ENCODE peak calls at places on chromosomes 1 and 21, in nine cellular contexts. M is A549, C is thoracic aorta, T is lung, Z is H9, S is heart right ventricle, J is endodermal cell, X is IMR-90, L is transverse colon. E is an unnamed sample.
A peak's percentile ranks its signal among the peaks of the same experiment; 100 is the strongest.

GRCh38 chr1:33147997-33148314 is 33.9 kb downstream of the TRIM62 start:
- DNase-seq in M (peak; percentile 34), C (no peak), T (no peak), Z (no peak), S (no peak), J (peak; percentile 78), X (peak; percentile 59), L (no peak), E (no peak)

GRCh38 chr1:111819566-111819965 is 63.9 kb downstream of the DDX20 start:
- DNase-seq in M (no peak), C (no peak), T (no peak), Z (no peak), S (no peak), J (no peak), X (no peak), L (no peak), E (no peak)

GRCh38 chr1:100530901-100531487 is 6.9 kb upstream of the GPR88 start:
- DNase-seq in M (no peak), C (no peak), T (no peak), Z (no peak), S (no peak), J (no peak), X (peak; percentile 83), L (peak; percentile 23), E (no peak)

GRCh38 chr1:26287033-26287711 is 7.3 kb downstream of the SH3BGRL3 start:
- DNase-seq in M (no peak), C (no peak), T (no peak), Z (peak; percentile 24), S (no peak), J (no peak), X (peak; percentile 21), L (peak; percentile 70), E (no peak)

GRCh38 chr1:234731371-234732085 is 121.5 kb upstream of the IRF2BP2 start:
- DNase-seq in M (peak; percentile 29), C (no peak), T (no peak), Z (no peak), S (no peak), J (no peak), X (peak; percentile 93), L (no peak), E (peak; percentile 83)

GRCh38 chr21:33230518-33231324 is 983 bp downstream of the IFNAR2 start:
- DNase-seq in M (peak; percentile 56), C (no peak), T (peak; percentile 54), Z (peak; percentile 73), S (peak; percentile 56), J (peak; percentile 86), X (peak; percentile 75), L (peak; percentile 66), E (peak; percentile 59)

GRCh38 chr1:58861510-58861909 is 77.7 kb upstream of the JUN start:
- DNase-seq in M (peak; percentile 19), C (no peak), T (no peak), Z (no peak), S (no peak), J (no peak), X (peak; percentile 33), L (no peak), E (no peak)

GRCh38 chr1:38840281-38840680 is 19.3 kb downstream of the RRAGC start:
- DNase-seq in M (no peak), C (no peak), T (no peak), Z (no peak), S (no peak), J (no peak), X (no peak), L (no peak), E (no peak)

GRCh38 chr1:162300057-162300917 is 76.4 kb downstream of the SPATA46 start:
- DNase-seq in M (no peak), C (no peak), T (peak; percentile 56), Z (no peak), S (no peak), J (no peak), X (no peak), L (no peak), E (no peak)

GRCh38 chr1:226953175-226953800 is 13.2 kb downstream of the COQ8A start:
- DNase-seq in M (no peak), C (no peak), T (no peak), Z (no peak), S (no peak), J (peak; percentile 40), X (peak; percentile 49), L (no peak), E (no peak)

GRCh38 chr1:33442141-33442540 is 11.2 kb upstream of the PHC2 start:
- DNase-seq in M (no peak), C (no peak), T (no peak), Z (no peak), S (no peak), J (no peak), X (peak; percentile 37), L (no peak), E (no peak)

GRCh38 chr1:45381243-45381642 is 41.0 kb upstream of the MUTYH start:
- DNase-seq in M (no peak), C (no peak), T (no peak), Z (no peak), S (no peak), J (no peak), X (no peak), L (no peak), E (no peak)

GRCh38 chr1:193417420-193417819 is 231.0 kb upstream of the B3GALT2 start:
- DNase-seq in M (peak; percentile 11), C (no peak), T (no peak), Z (no peak), S (no peak), J (no peak), X (peak; percentile 27), L (no peak), E (no peak)

GRCh38 chr1:192067360-192067759 is 90.9 kb upstream of the RGS18 start:
- DNase-seq in M (no peak), C (no peak), T (no peak), Z (peak; percentile 28), S (no peak), J (peak; percentile 52), X (peak; percentile 49), L (no peak), E (no peak)

GRCh38 chr1:245378352-245379144 is 223.8 kb downstream of the KIF26B start:
- DNase-seq in M (no peak), C (no peak), T (no peak), Z (peak; percentile 46), S (no peak), J (peak; percentile 58), X (no peak), L (no peak), E (no peak)

GRCh38 chr21:32597205-32597604 is 11.9 kb upstream of the TCP10L start:
- DNase-seq in M (peak; percentile 56), C (no peak), T (no peak), Z (no peak), S (no peak), J (no peak), X (peak; percentile 95), L (no peak), E (peak; percentile 76)

GRCh38 chr1:178273707-178274410 is 180.0 kb downstream of the RASAL2 start:
- DNase-seq in M (no peak), C (no peak), T (no peak), Z (no peak), S (no peak), J (no peak), X (peak; percentile 52), L (no peak), E (no peak)

GRCh38 chr1:63173161-63173560 is 149.2 kb upstream of the FOXD3 start:
- DNase-seq in M (no peak), C (no peak), T (no peak), Z (no peak), S (no peak), J (no peak), X (no peak), L (no peak), E (no peak)

GRCh38 chr1:14552246-14552970 is 46.1 kb upstream of the KAZN start:
- DNase-seq in M (no peak), C (no peak), T (no peak), Z (no peak), S (no peak), J (no peak), X (no peak), L (no peak), E (no peak)

GRCh38 chr1:209758360-209758759 is 2.5 kb downstream of the TRAF3IP3 start:
- DNase-seq in M (no peak), C (no peak), T (no peak), Z (no peak), S (no peak), J (no peak), X (no peak), L (no peak), E (no peak)
- H3K4me1 ChIP-seq in M (no peaks in the 10 kb centered on the region), C (no peaks in the 10 kb centered on the region), T (no peaks in the 10 kb centered on the region), Z (no peaks in the 10 kb centered on the region), S (peaks cover 6% of the 10 kb centered on the region), J (no peaks in the 10 kb centered on the region), X (no peaks in the 10 kb centered on the region), L (no peaks in the 10 kb centered on the region), E (no peaks in the 10 kb centered on the region)

DNA sequence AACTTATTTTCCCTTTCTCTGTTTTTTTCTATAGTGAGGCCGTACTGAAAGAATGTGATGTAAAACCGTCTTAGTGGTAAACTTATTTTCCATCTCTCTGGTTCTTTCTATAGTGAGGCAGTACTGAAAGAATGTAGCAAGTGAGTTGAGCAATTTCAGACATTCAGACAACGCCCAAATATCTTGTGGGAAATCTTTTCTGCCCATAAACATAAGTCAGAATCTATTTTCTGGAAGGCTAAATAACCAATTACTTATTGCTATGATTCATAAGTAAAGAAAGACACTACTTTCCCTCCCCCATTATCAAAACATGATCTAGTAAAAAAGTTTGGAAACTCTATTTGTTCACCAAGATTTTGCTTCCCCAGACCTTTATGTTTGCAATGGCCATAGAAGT is 18.8 kb upstream of the SCCPDH start:
- DNase-seq in M (peak; percentile 56), C (no peak), T (no peak), Z (no peak), S (no peak), J (no peak), X (peak; percentile 96), L (no peak), E (peak; percentile 62)
- H3K27ac ChIP-seq in M (peak overlapping the region; percentile 9), C (no peak overlapping the region), T (no peak overlapping the region), Z (no peak overlapping the region), S (no peak overlapping the region), J (no peak overlapping the region), X (peak overlapping the region; percentile 100), L (no peak overlapping the region), E (peak overlapping the region; percentile 79)

GRCh38 chr1:197092491-197093023 is 25.5 kb upstream of the F13B start:
- DNase-seq in M (no peak), C (no peak), T (no peak), Z (no peak), S (no peak), J (no peak), X (no peak), L (no peak), E (no peak)
- H3K4me1 ChIP-seq in M (peaks cover 15% of the 10 kb centered on the region), C (no peaks in the 10 kb centered on the region), T (no peaks in the 10 kb centered on the region), Z (no peaks in the 10 kb centered on the region), S (no peaks in the 10 kb centered on the region), J (peaks cover 3% of the 10 kb centered on the region), X (peaks cover 1% of the 10 kb centered on the region), L (no peaks in the 10 kb centered on the region), E (no peaks in the 10 kb centered on the region)

DNA sequence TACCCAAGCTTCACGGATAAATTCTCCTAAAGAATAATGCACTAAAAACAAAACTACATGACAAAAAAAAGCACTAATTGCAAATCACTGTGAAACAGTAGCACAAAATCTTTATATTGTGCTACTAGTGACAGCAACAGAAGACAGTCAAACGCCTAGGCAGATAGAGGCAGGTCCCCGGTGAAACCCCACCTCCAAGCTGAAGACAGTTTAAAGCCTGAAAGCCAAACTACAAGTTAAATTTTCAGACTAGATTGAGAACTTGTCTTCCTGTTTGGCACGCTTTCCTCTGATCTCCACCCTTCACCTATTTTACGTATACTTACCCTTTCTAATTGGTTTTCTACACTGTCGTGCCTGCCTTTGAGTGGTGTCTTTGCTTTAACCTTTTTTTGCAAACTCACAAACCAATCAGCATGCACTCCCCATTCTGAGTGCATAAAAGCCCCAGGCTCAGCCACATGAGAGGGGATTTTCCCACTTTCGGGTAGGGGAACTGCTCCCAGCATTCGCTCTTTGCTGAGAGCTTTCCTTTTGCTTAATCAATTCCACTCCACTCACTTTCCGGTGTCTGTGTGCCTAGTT is 3.6 kb upstream of the BACH1 start:
- DNase-seq in M (no peak), C (no peak), T (no peak), Z (no peak), S (no peak), J (no peak), X (no peak), L (peak; percentile 13), E (no peak)
- H3K27ac ChIP-seq in M (no peak overlapping the region), C (no peak overlapping the region), T (no peak overlapping the region), Z (no peak overlapping the region), S (no peak overlapping the region), J (no peak overlapping the region), X (no peak overlapping the region), L (no peak overlapping the region), E (no peak overlapping the region)

E was measured in SJSA1.